ENCODE peak calls at places on chromosomes 6 and 20, in ten cellular contexts. C is stomach; D is right atrium auricular region; L is dorsolateral prefrontal cortex; T is naive thymus-derived CD4-positive, alpha-beta T cell; I is gastrocnemius medialis; M is heart left ventricle; J is H1; K is CD4-positive, alpha-beta T cell; Y is esophagus squamous epithelium. S is an unnamed sample.

GRCh38 chr20:53935353-53936084 is 134.9 kb downstream of the BCAS1 start:
- DNase-seq in L (no peak), J (no peak), T (no peak), K (no peak), I (no peak), Y (no peak), D (no peak), C (no peak), M (no peak), S (no peak)

GRCh38 chr6:89997456-89998445 is 103.5 kb downstream of the GJA10 start:
- DNase-seq in C (no peak), M (no peak), D (no peak), Y (no peak), J (no peak), I (peak), K (no peak), T (no peak), L (no peak), S (no peak)

GRCh38 chr6:166470863-166471410 is 88.2 kb upstream of the MPC1 start:
- DNase-seq in L (no peak), I (no peak), D (no peak), M (no peak), C (no peak), J (no peak), T (no peak), K (peak), Y (no peak), S (no peak)

GRCh38 chr6:105896052-105896820 is 189.9 kb upstream of the PRDM1 start:
- DNase-seq in T (no peak), L (no peak), D (no peak), J (no peak), K (no peak), C (no peak), Y (no peak), M (no peak), I (no peak), S (no peak)

GRCh38 chr20:60224914-60225313 is 266.7 kb downstream of the CDH26 start:
- DNase-seq in K (no peak), I (no peak), D (peak), L (no peak), C (no peak), T (no peak), Y (no peak), J (no peak), M (no peak), S (no peak)

GRCh38 chr6:107292570-107293285 is 166.6 kb downstream of the PDSS2 start:
- DNase-seq in C (no peak), L (no peak), Y (no peak), I (no peak), D (no peak), K (no peak), M (no peak), T (no peak), J (no peak), S (no peak)

GRCh38 chr6:168619560-168620314 is 178.8 kb downstream of the SMOC2 start:
- DNase-seq in K (no peak), L (no peak), M (no peak), C (no peak), I (no peak), D (no peak), T (no peak), J (no peak), Y (no peak), S (no peak)

GRCh38 chr6:149990672-149991402 is 27.1 kb downstream of the ULBP1 start:
- DNase-seq in K (no peak), T (no peak), M (no peak), Y (no peak), C (no peak), I (no peak), D (no peak), J (no peak), L (no peak), S (no peak)

GRCh38 chr20:62371588-62372041 is 4.5 kb upstream of the LAMA5 start:
- DNase-seq in M (no peak), Y (no peak), I (no peak), K (no peak), J (no peak), C (no peak), T (no peak), L (no peak), D (no peak), S (no peak)

GRCh38 chr6:53347250-53347920 is 1.4 kb downstream of the ELOVL5 start:
- DNase-seq in I (no peak), J (no peak), T (peak), Y (no peak), C (no peak), K (no peak), D (no peak), M (no peak), L (no peak), S (no peak)

GRCh38 chr6:26312096-26312463 is 52.9 kb upstream of the BTN3A2 start:
- DNase-seq in M (no peak), L (no peak), C (no peak), Y (no peak), I (no peak), J (no peak), D (no peak), K (no peak), T (no peak), S (no peak)

GRCh38 chr6:44428682-44429081 is 41.2 kb downstream of the CDC5L start:
- DNase-seq in D (no peak), T (no peak), I (no peak), C (no peak), M (no peak), J (no peak), K (no peak), L (no peak), Y (no peak), S (no peak)

GRCh38 chr6:162854734-162855191 is 127.0 kb downstream of the PACRG start:
- DNase-seq in D (no peak), T (no peak), K (no peak), M (no peak), I (no peak), J (no peak), Y (no peak), C (no peak), L (peak), S (no peak)

GRCh38 chr20:50152394-50153152 is 950 bp downstream of the PEDS1 start:
- DNase-seq in C (no peak), L (no peak), J (no peak), M (no peak), T (no peak), K (no peak), D (no peak), I (no peak), Y (no peak), S (no peak)

GRCh38 chr6:129903082-129903481 is 42.0 kb upstream of the TMEM244 start:
- DNase-seq in K (no peak), T (no peak), D (no peak), J (no peak), Y (no peak), C (no peak), M (no peak), I (no peak), L (no peak), S (no peak)

GRCh38 chr6:36829919-36830544 is 9.2 kb downstream of the CPNE5 start:
- DNase-seq in K (no peak), T (no peak), J (no peak), L (no peak), C (peak), D (peak), M (peak), I (peak), Y (no peak), S (peak)

GRCh38 chr6:112360498-112360897 is 13.4 kb downstream of the RFPL4B start:
- DNase-seq in M (no peak), K (no peak), I (no peak), T (no peak), L (no peak), D (no peak), Y (no peak), C (no peak), J (no peak), S (no peak)

GRCh38 chr6:17493286-17493685 is 99.9 kb downstream of the CAP2 start:
- DNase-seq in L (no peak), I (no peak), J (no peak), K (no peak), T (no peak), D (no peak), Y (no peak), M (no peak), C (no peak), S (no peak)

GRCh38 chr6:157798851-157799250 is 24.2 kb upstream of the SNX9 start:
- DNase-seq in I (no peak), L (no peak), T (no peak), D (no peak), K (no peak), J (no peak), M (no peak), Y (no peak), C (no peak), S (no peak)

GRCh38 chr6:45116714-45117410 is 211.3 kb upstream of the RUNX2 start:
- DNase-seq in M (no peak), I (no peak), Y (no peak), T (no peak), D (no peak), J (no peak), C (no peak), K (no peak), L (no peak), S (no peak)

GRCh38 chr6:168186438-168186837 is 107.4 kb upstream of the FRMD1 start:
- DNase-seq in D (no peak), T (no peak), C (no peak), I (no peak), J (no peak), Y (no peak), K (no peak), L (no peak), M (no peak), S (no peak)

GRCh38 chr6:744954-745353 is 52.0 kb upstream of the EXOC2 start:
- DNase-seq in C (no peak), M (no peak), J (no peak), K (no peak), T (no peak), Y (no peak), D (no peak), I (no peak), L (no peak), S (no peak)

GRCh38 chr6:110493253-110493800 is 16.9 kb upstream of the SLC22A16 start:
- DNase-seq in T (no peak), C (no peak), I (no peak), L (no peak), M (no peak), D (no peak), K (no peak), J (no peak), Y (no peak), S (no peak)

GRCh38 chr6:80938131-80938530 is 814.4 kb downstream of the TENT5A start:
- DNase-seq in Y (no peak), I (no peak), T (no peak), M (no peak), J (no peak), D (no peak), L (no peak), K (no peak), C (no peak), S (no peak)

GRCh38 chr6:39824030-39824926 is 32.1 kb downstream of the DAAM2 start:
- DNase-seq in Y (no peak), I (peak), K (no peak), D (no peak), T (no peak), C (no peak), M (no peak), J (no peak), L (no peak), S (no peak)

GRCh38 chr6:156912431-156912830 is 135.3 kb downstream of the ARID1B start:
- DNase-seq in L (no peak), J (no peak), C (no peak), M (no peak), Y (no peak), I (no peak), T (no peak), K (no peak), D (no peak), S (no peak)

GRCh38 chr6:73579389-73579788 is 58.6 kb upstream of the EEF1A1 start:
- DNase-seq in T (no peak), L (no peak), K (no peak), C (no peak), J (no peak), M (peak), D (no peak), Y (no peak), I (peak), S (no peak)

GRCh38 chr6:21265264-21266044 is 328.1 kb upstream of the SOX4 start:
- DNase-seq in D (no peak), J (no peak), L (no peak), T (no peak), C (no peak), K (no peak), M (no peak), Y (no peak), I (no peak), S (no peak)

GRCh38 chr20:2865630-2866029 is 7.7 kb upstream of the PTPRA start:
- DNase-seq in Y (no peak), K (peak), T (no peak), L (no peak), I (no peak), J (no peak), C (no peak), D (no peak), M (no peak), S (no peak)

GRCh38 chr6:124535746-124536145 is 426.5 kb upstream of the RNF217 start:
- DNase-seq in M (no peak), D (no peak), K (no peak), J (no peak), T (no peak), C (no peak), Y (no peak), L (no peak), I (no peak), S (no peak)

GRCh38 chr6:39684790-39685485 is 40.3 kb downstream of the KIF6 start:
- DNase-seq in I (no peak), K (no peak), Y (no peak), D (no peak), M (no peak), J (no peak), C (no peak), T (no peak), L (no peak), S (no peak)

GRCh38 chr20:62202083-62202395 is 18.0 kb downstream of the HRH3 start:
- DNase-seq in J (no peak), D (no peak), M (peak), I (no peak), L (no peak), T (no peak), Y (no peak), K (no peak), C (no peak), S (no peak)

DNA sequence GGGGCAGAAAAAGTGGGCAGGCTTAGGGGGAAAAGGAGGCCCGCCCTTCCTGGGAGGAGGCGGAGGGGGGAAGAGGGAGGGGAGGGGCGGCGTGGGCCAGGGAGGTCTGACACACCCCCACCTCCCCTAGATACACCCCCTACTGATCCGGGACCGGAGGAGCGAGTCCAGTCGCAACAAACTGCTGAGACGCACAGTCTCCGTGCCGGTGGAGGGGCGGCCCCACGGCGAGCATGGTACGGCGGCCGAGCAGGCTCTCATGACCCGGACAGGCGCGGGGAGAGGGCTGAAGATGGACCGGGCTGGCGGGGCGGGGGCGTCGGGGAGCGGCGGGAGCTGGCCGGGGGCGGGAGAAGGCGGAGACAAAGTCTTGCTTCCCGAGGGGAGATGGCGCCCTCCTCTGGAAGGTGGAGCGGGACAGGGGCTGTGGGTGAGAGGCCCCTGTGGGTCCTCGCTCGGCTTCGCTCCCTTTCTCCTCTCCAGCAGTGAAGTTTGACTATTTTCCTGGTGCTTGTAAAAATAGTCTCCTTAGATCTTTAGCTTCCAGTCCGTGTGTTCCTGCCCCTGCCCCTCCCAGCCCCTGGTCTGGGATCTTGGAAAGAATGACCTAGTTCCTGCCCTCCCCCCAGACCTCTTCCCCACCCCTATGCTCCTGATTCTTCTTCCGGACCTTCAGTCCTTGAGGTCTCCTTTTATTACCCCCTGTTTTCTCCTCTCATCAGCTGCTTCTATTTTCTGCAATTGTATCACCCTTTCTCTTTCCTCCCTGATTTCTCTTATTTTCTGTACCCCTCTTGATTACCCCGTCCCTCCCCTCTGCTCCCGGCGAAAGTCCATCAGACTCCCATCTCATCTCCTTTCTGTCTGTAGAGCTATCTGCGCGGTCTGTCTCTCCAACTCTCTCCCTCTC is 6.1 kb downstream of the SYNGAP1 start:
- DNase-seq in C (peak), K (peak), L (peak), D (peak), Y (no peak), I (peak), M (peak), J (no peak), T (peak), S (peak)
- H3K27ac ChIP-seq in C (peak), K (peak), L (peak), D (peak), Y (peak), I (peak), M (peak), J (peak), T (peak), S (peak)

GRCh38 chr6:42375905-42376304 is 75.8 kb downstream of the TRERF1 start:
- DNase-seq in C (no peak), I (no peak), K (no peak), J (no peak), T (no peak), D (no peak), M (no peak), Y (no peak), L (no peak), S (no peak)

GRCh38 chr6:42380208-42380979 is 71.3 kb downstream of the TRERF1 start:
- DNase-seq in L (no peak), M (no peak), D (no peak), K (no peak), Y (no peak), T (no peak), I (no peak), C (no peak), J (no peak), S (no peak)

GRCh38 chr6:42381850-42382249 is 69.9 kb downstream of the TRERF1 start:
- DNase-seq in C (no peak), L (no peak), Y (no peak), M (no peak), J (no peak), K (no peak), T (no peak), I (no peak), D (no peak), S (no peak)

GRCh38 chr6:42378125-42378524 is 73.6 kb downstream of the TRERF1 start:
- DNase-seq in D (no peak), T (peak), I (no peak), K (no peak), J (no peak), C (no peak), Y (no peak), M (no peak), L (no peak), S (no peak)

GRCh38 chr6:42378536-42378935 is 73.2 kb downstream of the TRERF1 start:
- DNase-seq in I (no peak), K (no peak), C (no peak), D (no peak), T (no peak), Y (no peak), M (no peak), L (no peak), J (no peak), S (no peak)
- H3K27ac ChIP-seq in I (no peak), K (peak), C (no peak), D (no peak), T (peak), Y (no peak), M (no peak), L (no peak), J (no peak), S (no peak)

GRCh38 chr6:160000280-160000704 is 31.4 kb downstream of the IGF2R start:
- DNase-seq in I (no peak), K (no peak), C (no peak), L (no peak), D (no peak), Y (no peak), J (no peak), T (no peak), M (no peak), S (peak)

GRCh38 chr6:159997498-159998101 is 28.7 kb downstream of the IGF2R start:
- DNase-seq in J (no peak), D (no peak), I (no peak), L (no peak), M (no peak), Y (no peak), C (no peak), K (no peak), T (no peak), S (no peak)

GRCh38 chr6:159996626-159997497 is 28.0 kb downstream of the IGF2R start:
- DNase-seq in I (no peak), D (no peak), L (no peak), K (no peak), Y (no peak), T (no peak), C (no peak), M (no peak), J (no peak), S (no peak)

GRCh38 chr6:159998543-159998942 is 29.7 kb downstream of the IGF2R start:
- DNase-seq in K (no peak), J (no peak), D (no peak), L (no peak), C (no peak), I (no peak), M (no peak), T (no peak), Y (no peak), S (no peak)

GRCh38 chr6:159999240-159999671 is 30.4 kb downstream of the IGF2R start:
- DNase-seq in Y (no peak), L (no peak), I (no peak), M (no peak), C (no peak), J (no peak), D (no peak), T (no peak), K (no peak), S (no peak)
- H3K27ac ChIP-seq in Y (no peak), L (no peak), I (no peak), M (no peak), C (no peak), J (no peak), D (no peak), T (no peak), K (no peak), S (no peak)

GRCh38 chr6:136015531-136015930 is 164.0 kb downstream of the PDE7B start:
- DNase-seq in L (no peak), Y (no peak), C (no peak), M (no peak), I (no peak), J (no peak), D (no peak), K (no peak), T (no peak), S (no peak)

GRCh38 chr6:136012198-136012884 is 160.8 kb downstream of the PDE7B start:
- DNase-seq in J (no peak), M (no peak), T (no peak), Y (no peak), C (no peak), D (no peak), L (no peak), I (no peak), K (no peak), S (no peak)

GRCh38 chr6:136012948-136013347 is 161.4 kb downstream of the PDE7B start:
- DNase-seq in K (no peak), M (no peak), J (no peak), D (no peak), T (no peak), L (no peak), Y (no peak), I (no peak), C (no peak), S (no peak)

GRCh38 chr6:136016228-136017225 is 165.0 kb downstream of the PDE7B start:
- DNase-seq in Y (no peak), K (no peak), D (no peak), I (no peak), L (no peak), T (no peak), C (peak), M (no peak), J (no peak), S (no peak)

DNA sequence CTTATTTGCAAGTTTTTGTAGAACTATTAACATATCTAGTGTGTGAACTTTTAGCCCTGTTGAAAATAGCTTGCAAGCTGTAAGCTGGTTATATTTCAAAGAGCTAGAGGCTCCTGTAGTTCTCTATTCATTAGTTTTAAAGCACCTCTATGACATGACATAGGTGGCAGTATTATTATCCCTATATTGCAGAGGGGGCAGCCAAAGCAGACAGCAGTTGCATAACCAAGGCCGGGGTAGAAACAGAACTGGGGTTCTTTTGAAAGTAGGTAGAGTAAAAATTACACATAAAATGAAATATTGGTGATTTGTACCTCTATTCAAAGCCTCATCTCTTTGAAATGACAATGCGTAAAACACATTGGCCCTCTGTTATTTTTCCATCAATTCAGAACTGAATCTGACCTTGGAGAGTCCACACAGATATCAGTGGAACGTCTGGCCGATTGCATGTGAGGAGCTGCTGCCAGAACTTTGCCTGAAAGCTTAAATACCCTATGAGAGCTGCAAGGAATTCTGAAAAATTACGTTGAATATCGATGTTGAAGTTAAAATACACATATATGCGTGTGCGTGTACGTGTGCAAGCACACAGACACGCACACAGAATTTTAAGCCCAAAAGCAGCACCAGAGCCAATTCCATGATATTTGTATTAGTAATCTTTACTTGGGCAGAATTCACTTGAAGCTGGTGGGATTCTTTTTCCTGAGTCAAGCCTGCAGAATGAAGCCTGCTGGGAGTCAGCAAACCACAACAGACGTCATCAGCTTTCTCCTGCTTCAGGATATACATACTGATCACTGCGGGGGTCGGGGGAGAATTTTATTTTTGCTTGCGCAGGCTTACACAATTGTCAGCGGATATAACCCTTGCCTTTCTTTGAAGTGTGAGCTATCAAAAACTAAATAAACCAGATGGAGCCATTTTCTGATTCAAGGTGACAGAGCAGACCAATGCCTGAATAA is 163.2 kb downstream of the PDE7B start:
- DNase-seq in M (peak), L (no peak), K (no peak), T (no peak), C (no peak), D (no peak), J (no peak), I (no peak), Y (no peak), S (no peak)
- H3K27ac ChIP-seq in M (peak), L (peak), K (no peak), T (no peak), C (no peak), D (no peak), J (no peak), I (no peak), Y (no peak), S (peak)

S was measured in caudate nucleus.